ENCODE peak calls at places on chromosomes 3 and 15, in nine cellular contexts. B is upper lobe of right lung, T is AG09319, X is AG08396, W is DMS 273 treated with DMSO at 0.1 percent for 48 hours, E is esophagus squamous epithelium, D is pons, K is OCI-LY7, Z is RPMI8226. F is an unnamed sample.

GRCh38 chr3:119403201-119403600 is 60.2 kb downstream of the TMEM39A start:
- DNase-seq in Z (no peak), D (no peak), K (no peak), E (no peak), T (no peak), X (no peak), W (no peak), B (no peak), F (no peak)

GRCh38 chr3:116276637-116277036 is 168.7 kb downstream of the LSAMP start:
- DNase-seq in T (no peak), Z (no peak), K (no peak), B (no peak), X (no peak), W (no peak), E (no peak), D (no peak), F (no peak)

GRCh38 chr3:11749486-11749885 is 97.2 kb downstream of the TAMM41 start:
- DNase-seq in K (no peak), W (no peak), E (no peak), T (peak), D (no peak), Z (no peak), X (no peak), B (no peak), F (no peak)

GRCh38 chr15:54277834-54278233 is 299.6 kb downstream of the UNC13C start:
- DNase-seq in K (no peak), X (no peak), W (no peak), Z (no peak), E (no peak), D (no peak), T (no peak), B (no peak), F (no peak)

GRCh38 chr3:119619094-119619493 is 21.4 kb downstream of the PLA1A start:
- DNase-seq in K (no peak), Z (peak), X (no peak), B (no peak), W (no peak), T (no peak), E (no peak), D (no peak), F (no peak)

GRCh38 chr15:73598540-73599195 is 34.5 kb downstream of the NPTN start:
- DNase-seq in B (no peak), D (no peak), X (no peak), K (no peak), T (no peak), W (no peak), Z (no peak), E (no peak), F (no peak)

GRCh38 chr3:96863129-96863740 is 48.8 kb downstream of the EPHA6 start:
- DNase-seq in W (peak), E (no peak), K (peak), X (peak), T (no peak), D (peak), B (no peak), Z (peak), F (no peak)

GRCh38 chr3:107904536-107905066 is 186.2 kb downstream of the CD47 start:
- DNase-seq in W (no peak), T (no peak), D (no peak), K (no peak), B (no peak), Z (no peak), X (no peak), E (no peak), F (no peak)

GRCh38 chr15:38564557-38565286 is at the start of gene RASGRP1:
- DNase-seq in Z (peak), D (no peak), B (peak), W (no peak), X (peak), K (peak), E (no peak), T (no peak), F (no peak)

GRCh38 chr3:69488026-69488425 is 102.1 kb upstream of the FRMD4B start:
- DNase-seq in T (no peak), Z (no peak), E (no peak), B (no peak), W (no peak), K (no peak), D (no peak), X (no peak), F (no peak)

GRCh38 chr15:42133892-42134502 is 22.4 kb downstream of the PLA2G4F start:
- DNase-seq in Z (peak), K (peak), B (peak), D (peak), W (peak), X (peak), E (no peak), T (no peak), F (no peak)

GRCh38 chr15:99017322-99017701 is 9.7 kb upstream of the PGPEP1L start:
- DNase-seq in D (no peak), E (no peak), Z (no peak), T (no peak), K (no peak), B (no peak), X (no peak), W (peak), F (no peak)

GRCh38 chr15:60316961-60317360 is 80.8 kb downstream of the ANXA2 start:
- DNase-seq in Z (no peak), X (no peak), E (no peak), T (no peak), B (no peak), W (no peak), K (no peak), D (no peak), F (no peak)

GRCh38 chr15:56042982-56043980 is 49.9 kb upstream of the NEDD4 start:
- DNase-seq in X (no peak), W (no peak), Z (no peak), B (no peak), E (no peak), D (no peak), K (no peak), T (no peak), F (no peak)

GRCh38 chr3:188524057-188524456 is 370.1 kb downstream of the LPP start:
- DNase-seq in W (no peak), X (no peak), B (no peak), Z (no peak), D (no peak), E (no peak), T (no peak), K (no peak), F (no peak)

GRCh38 chr3:55481067-55481917 is 5.8 kb downstream of the WNT5A start:
- DNase-seq in B (peak), X (peak), T (peak), W (no peak), K (no peak), E (no peak), Z (no peak), D (no peak), F (no peak)

GRCh38 chr3:155131104-155131503 is 51.0 kb downstream of the MME start:
- DNase-seq in Z (no peak), K (no peak), B (no peak), T (no peak), D (no peak), X (peak), W (no peak), E (no peak), F (no peak)

GRCh38 chr3:186990282-186990681 is 60.0 kb downstream of the ST6GAL1 start:
- DNase-seq in B (no peak), Z (no peak), T (no peak), W (no peak), D (no peak), K (peak), X (no peak), E (no peak), F (no peak)